ENCODE peak calls at places on chromosome 5, in ten cellular contexts. C, R, P, V, J, F, Y, H, M and S are unnamed samples.
A peak's percentile ranks its signal among the peaks of the same experiment; 100 is the strongest.

GRCh38 chr5:123907349-123907748 is 395.4 kb downstream of the CSNK1G3 start:
- DNase-seq in C (no peak), R (no peak), P (no peak), V (no peak), J (no peak), F (no peak), Y (no peak), H (no peak), M (no peak), S (no peak)

GRCh38 chr5:163569284-163569683 is 63.9 kb downstream of the MAT2B start:
- DNase-seq in C (no peak), R (no peak), P (no peak), V (no peak), J (no peak), F (no peak), Y (peak; percentile 39), H (no peak), M (no peak), S (peak; percentile 46)

GRCh38 chr5:181053760-181054122 is 13.7 kb downstream of the BTNL9 start:
- DNase-seq in C (no peak), R (no peak), P (peak; percentile 29), V (no peak), J (no peak), F (no peak), Y (peak; percentile 22), H (no peak), M (peak; percentile 36), S (no peak)

GRCh38 chr5:15796557-15796956 is 296.6 kb downstream of the FBXL7 start:
- DNase-seq in C (no peak), R (no peak), P (no peak), V (no peak), J (peak; percentile 63), F (no peak), Y (no peak), H (no peak), M (no peak), S (no peak)

GRCh38 chr5:142428773-142429473 is 104.1 kb upstream of the SPRY4 start:
- DNase-seq in C (no peak), R (no peak), P (no peak), V (no peak), J (peak; percentile 25), F (no peak), Y (no peak), H (no peak), M (no peak), S (no peak)

GRCh38 chr5:179731791-179732411 is 721 bp upstream of the MAML1 start:
- DNase-seq in C (peak; percentile 52), R (no peak), P (peak; percentile 18), V (no peak), J (peak; percentile 61), F (peak; percentile 73), Y (peak; percentile 55), H (peak; percentile 68), M (peak; percentile 25), S (no peak)

GRCh38 chr5:152058267-152058666 is 133.6 kb upstream of the GLRA1 start:
- DNase-seq in C (no peak), R (no peak), P (no peak), V (no peak), J (no peak), F (no peak), Y (no peak), H (no peak), M (peak; percentile 23), S (no peak)

GRCh38 chr5:180825768-180826525 is 23.3 kb upstream of the MGAT1 start:
- DNase-seq in C (peak; percentile 76), R (no peak), P (peak; percentile 94), V (peak; percentile 88), J (no peak), F (peak; percentile 51), Y (peak; percentile 99), H (peak; percentile 82), M (peak; percentile 17), S (peak; percentile 70)

DNA sequence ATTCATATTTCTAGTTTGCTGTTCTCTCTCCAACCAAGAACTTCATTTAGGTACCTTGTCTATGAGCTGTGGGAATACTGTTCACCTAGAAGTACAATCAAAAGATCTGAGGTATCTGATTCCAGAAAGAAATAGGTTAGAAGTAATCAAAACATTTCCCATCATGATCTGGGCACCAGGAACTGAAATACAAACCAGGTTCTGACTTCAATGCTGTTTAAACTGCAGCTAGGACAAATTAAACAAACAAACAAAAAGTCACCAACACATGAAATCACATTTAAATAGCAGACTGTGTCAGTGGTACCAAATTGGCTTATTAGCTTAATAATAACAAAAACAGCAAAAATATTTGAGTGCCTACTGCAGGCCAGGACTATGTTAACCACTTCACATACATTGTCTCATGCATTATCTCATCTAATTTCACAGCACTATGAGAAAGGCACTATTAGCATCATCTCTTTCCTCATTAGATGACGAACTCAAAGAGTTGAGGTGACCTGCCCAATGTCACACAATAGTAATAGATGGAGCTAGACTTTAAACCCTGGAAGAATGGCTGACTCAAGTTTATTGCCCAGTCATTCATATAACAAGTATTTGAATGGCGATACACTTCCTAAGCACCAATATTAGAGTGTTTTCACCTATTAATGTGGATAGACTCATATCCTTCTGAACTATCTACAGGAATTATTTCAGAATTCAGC is 14.5 kb downstream of the PLPP1 start:
- DNase-seq in C (no peak), R (no peak), P (no peak), V (no peak), J (no peak), F (peak; percentile 40), Y (no peak), H (no peak), M (no peak), S (no peak)
- H3K27ac ChIP-seq in C (no peak overlapping the region), R (no peak overlapping the region), P (peak overlapping the region; percentile 69), V (no peak overlapping the region), J (no peak overlapping the region), F (peak overlapping the region; percentile 92), Y (no peak overlapping the region), H (no peak overlapping the region), M (no peak overlapping the region), S (no peak overlapping the region)

GRCh38 chr5:58496488-58496887 is 5.3 kb downstream of the GAPT start:
- DNase-seq in C (no peak), R (no peak), P (no peak), V (no peak), J (peak; percentile 57), F (no peak), Y (no peak), H (no peak), M (no peak), S (no peak)

GRCh38 chr5:58502032-58502431 is 10.8 kb downstream of the GAPT start:
- DNase-seq in C (no peak), R (no peak), P (no peak), V (no peak), J (no peak), F (no peak), Y (no peak), H (no peak), M (no peak), S (no peak)

GRCh38 chr5:58497956-58498942 is 7.0 kb downstream of the GAPT start:
- DNase-seq in C (no peak), R (peak; percentile 15), P (peak; percentile 67), V (peak; percentile 45), J (peak; percentile 87), F (peak; percentile 51), Y (peak; percentile 44), H (no peak), M (no peak), S (peak; percentile 65)

GRCh38 chr5:58499951-58500350 is 8.7 kb downstream of the GAPT start:
- DNase-seq in C (no peak), R (no peak), P (peak; percentile 39), V (peak; percentile 36), J (no peak), F (no peak), Y (peak; percentile 3), H (no peak), M (no peak), S (no peak)

DNA sequence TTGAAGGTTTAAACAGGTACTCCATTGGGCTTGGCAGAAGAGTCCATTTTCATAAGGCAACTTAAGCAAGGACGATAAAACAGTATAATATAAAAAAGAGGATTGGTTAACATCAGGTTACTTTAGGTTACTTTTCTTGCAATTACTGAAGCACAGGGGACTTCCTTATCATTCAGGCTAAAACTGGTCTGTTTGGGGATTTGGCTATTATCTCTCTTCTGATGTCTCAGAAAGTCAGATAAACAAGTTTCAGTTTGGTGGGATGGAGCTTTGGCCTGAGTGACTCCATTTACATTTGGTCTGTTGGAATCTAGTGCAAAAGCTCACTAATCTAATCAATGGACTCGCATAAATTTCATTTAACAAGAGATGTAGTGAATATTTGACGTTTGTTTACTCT is 8.0 kb downstream of the GAPT start:
- DNase-seq in C (no peak), R (no peak), P (no peak), V (no peak), J (no peak), F (no peak), Y (no peak), H (no peak), M (no peak), S (no peak)
- H3K27ac ChIP-seq in C (no peak overlapping the region), R (no peak overlapping the region), P (no peak overlapping the region), V (no peak overlapping the region), J (no peak overlapping the region), F (no peak overlapping the region), Y (no peak overlapping the region), H (no peak overlapping the region), M (no peak overlapping the region), S (no peak overlapping the region)

DNA sequence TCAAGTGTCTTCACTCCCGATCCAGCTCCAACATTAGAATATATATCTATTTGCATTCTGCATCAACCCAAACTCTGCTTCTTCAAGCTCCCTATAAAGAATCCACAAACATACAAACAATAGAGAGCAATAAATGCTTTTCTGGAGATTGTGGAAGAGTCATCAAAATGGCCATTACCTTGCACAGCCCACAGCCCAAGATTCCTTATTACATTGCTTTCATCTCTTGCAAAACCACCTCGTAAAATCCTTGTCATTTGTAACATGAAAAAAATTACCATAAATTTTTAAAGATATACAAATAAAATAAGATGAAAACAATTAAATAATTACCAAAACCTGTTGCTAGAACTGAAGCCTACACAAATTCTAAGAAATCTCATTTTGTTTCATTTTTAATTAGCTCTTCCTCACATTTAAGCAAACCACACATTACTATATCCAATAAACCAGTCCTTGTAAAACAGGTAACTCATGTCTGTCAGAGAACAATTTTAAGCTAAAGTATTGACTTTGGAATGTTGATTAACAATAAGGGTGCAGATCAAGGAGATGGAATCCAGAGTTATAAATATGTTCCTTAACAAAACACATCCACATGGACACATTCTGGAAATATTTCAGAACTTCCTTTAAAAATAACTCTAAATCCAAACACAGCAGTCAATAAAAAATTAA is 7.2 kb downstream of the SPINK9 start:
- DNase-seq in C (no peak), R (no peak), P (no peak), V (no peak), J (no peak), F (no peak), Y (peak; percentile 65), H (no peak), M (no peak), S (no peak)
- H3K27ac ChIP-seq in C (no peak overlapping the region), R (no peak overlapping the region), P (no peak overlapping the region), V (no peak overlapping the region), J (no peak overlapping the region), F (peak overlapping the region; percentile 8), Y (peak overlapping the region; percentile 93), H (no peak overlapping the region), M (no peak overlapping the region), S (no peak overlapping the region)

GRCh38 chr5:140594169-140594568 is 29.5 kb downstream of the SLC35A4 start:
- DNase-seq in C (peak; percentile 56), R (no peak), P (peak; percentile 17), V (no peak), J (no peak), F (no peak), Y (no peak), H (no peak), M (no peak), S (no peak)

GRCh38 chr5:140596364-140596763 is 31.7 kb downstream of the SLC35A4 start:
- DNase-seq in C (no peak), R (no peak), P (peak; percentile 10), V (no peak), J (no peak), F (no peak), Y (no peak), H (no peak), M (peak; percentile 26), S (no peak)

GRCh38 chr5:140591747-140592372 is 27.2 kb downstream of the SLC35A4 start:
- DNase-seq in C (no peak), R (no peak), P (no peak), V (no peak), J (no peak), F (no peak), Y (peak; percentile 20), H (no peak), M (no peak), S (peak; percentile 17)

GRCh38 chr5:140598836-140599235 is 34.1 kb downstream of the CD14 start:
- DNase-seq in C (no peak), R (no peak), P (no peak), V (no peak), J (no peak), F (no peak), Y (no peak), H (no peak), M (no peak), S (no peak)

GRCh38 chr5:140595538-140595937 is 30.9 kb downstream of the SLC35A4 start:
- DNase-seq in C (peak; percentile 60), R (no peak), P (peak; percentile 31), V (no peak), J (no peak), F (peak; percentile 31), Y (peak; percentile 26), H (no peak), M (peak; percentile 59), S (peak; percentile 33)
- H3K27ac ChIP-seq in C (no peak overlapping the region), R (no peak overlapping the region), P (no peak overlapping the region), V (no peak overlapping the region), J (no peak overlapping the region), F (no peak overlapping the region), Y (no peak overlapping the region), H (no peak overlapping the region), M (no peak overlapping the region), S (no peak overlapping the region)